ENCODE peak calls at places on chromosome 20, in four cellular contexts. R is GM13977, X is spleen, E is left lung. W is an unnamed sample.

GRCh38 chr20:41316602-41317535 is 662 bp downstream of the ZHX3 start:
- DNase-seq in E (peak), X (peak), R (peak), W (peak)

GRCh38 chr20:35709269-35709668 is 10.1 kb downstream of the ROMO1 start:
- DNase-seq in E (no peak), R (no peak), X (no peak), W (no peak)

GRCh38 chr20:330233-331149 is 5.1 kb downstream of the SOX12 start:
- DNase-seq in R (peak), E (no peak), X (peak), W (peak)

GRCh38 chr20:48066256-48066655 is 281.0 kb upstream of the SULF2 start:
- DNase-seq in E (no peak), X (no peak), R (no peak), W (no peak)

GRCh38 chr20:6740096-6740495 is 27.4 kb upstream of the BMP2 start:
- DNase-seq in R (no peak), E (no peak), X (no peak), W (no peak)

GRCh38 chr20:47413189-47413588 is 56.7 kb upstream of the ZMYND8 start:
- DNase-seq in X (no peak), R (no peak), E (no peak), W (no peak)

GRCh38 chr20:62104791-62105345 is 17.4 kb upstream of the LSM14B start:
- DNase-seq in R (no peak), X (no peak), E (no peak), W (no peak)

GRCh38 chr20:46787986-46788762 is 78.7 kb downstream of the SLC2A10 start:
- DNase-seq in X (no peak), R (no peak), E (no peak), W (no peak)

GRCh38 chr20:39516964-39517363 is 554.8 kb downstream of the DHX35 start:
- DNase-seq in E (no peak), X (no peak), R (no peak), W (no peak)

GRCh38 chr20:22555791-22556564 is 28.4 kb downstream of the FOXA2 start:
- DNase-seq in X (no peak), E (no peak), R (no peak), W (no peak)

GRCh38 chr20:3719046-3719445 is 6.6 kb upstream of the SIGLEC1 start:
- DNase-seq in E (no peak), R (no peak), X (no peak), W (no peak)

GRCh38 chr20:54173653-54174451 is at the start of gene CYP24A1:
- DNase-seq in E (peak), X (peak), R (no peak), W (peak)

GRCh38 chr20:9323622-9324021 is 190.8 kb upstream of the LAMP5 start:
- DNase-seq in X (no peak), R (no peak), E (no peak), W (peak)
- TF ChIP-seq CTCF in X (no peak), R (no peak), E (no peak), W (no peak)

GRCh38 chr20:50338479-50339195 is 148.0 kb downstream of the CEBPB start:
- DNase-seq in X (peak), E (no peak), R (peak), W (peak)
- TF ChIP-seq CTCF in X (no peak), E (no peak), R (no peak), W (peak)

GRCh38 chr20:42588847-42589246 is 600.9 kb downstream of the PTPRT start:
- DNase-seq in E (no peak), R (no peak), X (no peak), W (no peak)
- TF ChIP-seq CTCF in E (no peak), R (no peak), X (no peak), W (no peak)

DNA sequence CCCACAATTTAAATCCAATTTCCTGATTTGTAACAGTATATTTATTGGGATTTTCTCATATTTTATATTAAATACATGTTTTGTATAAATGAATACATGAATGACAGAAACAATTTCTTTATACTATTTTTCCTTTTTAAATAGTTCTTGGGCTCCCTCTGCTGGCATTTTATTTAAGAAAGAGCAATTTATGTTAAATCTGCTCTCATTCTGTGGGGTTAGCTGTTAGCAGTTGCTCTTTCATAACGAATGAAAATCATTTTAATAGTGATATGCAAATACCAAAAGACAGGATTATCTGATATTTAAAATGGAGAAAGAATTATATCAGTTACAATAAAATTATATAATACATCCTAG is 118.3 kb downstream of the RALGAPA2 start:
- DNase-seq in E (no peak), R (peak), X (no peak), W (no peak)
- TF ChIP-seq CTCF in E (peak), R (peak), X (peak), W (no peak)

GRCh38 chr20:63234693-63235398 is 859 bp upstream of the BIRC7 start:
- DNase-seq in R (no peak), E (no peak), X (no peak), W (peak)
- TF ChIP-seq CTCF in R (peak), E (no peak), X (no peak), W (peak)

GRCh38 chr20:56628015-56628872 is 862 bp upstream of the TFAP2C start:
- DNase-seq in R (peak), X (no peak), E (peak), W (peak)

GRCh38 chr20:56624786-56625681 is 4.1 kb upstream of the TFAP2C start:
- DNase-seq in X (no peak), E (no peak), R (no peak), W (no peak)

GRCh38 chr20:56627122-56628014 is 1.7 kb upstream of the TFAP2C start:
- DNase-seq in E (no peak), X (no peak), R (peak), W (peak)

GRCh38 chr20:56625837-56626236 is 3.3 kb upstream of the TFAP2C start:
- DNase-seq in R (no peak), E (no peak), X (no peak), W (peak)

GRCh38 chr20:56626367-56627121 is 2.6 kb upstream of the TFAP2C start:
- DNase-seq in X (no peak), R (peak), E (peak), W (peak)
- TF ChIP-seq CTCF in X (no peak), R (no peak), E (no peak), W (no peak)

W was measured in activated CD8-positive, alpha-beta T cell treated with anti-CD3 and anti-CD28 coated beads for 36 hours.